ENCODE peak calls at places on chromosome 1, in eight cellular contexts. F, N, X, H, V, I, G and C are unnamed samples.

GRCh38 chr1:9753121-9753531 is 70.6 kb downstream of the CLSTN1 start:
- DNase-seq in F (peak; percentile 87), N (no peak), X (peak; percentile 81), H (no peak), V (no peak), I (no peak), G (peak; percentile 87), C (peak; percentile 52)

GRCh38 chr1:87278791-87279190 is 49.9 kb upstream of the LMO4 start:
- DNase-seq in F (peak; percentile 46), N (no peak), X (no peak), H (no peak), V (no peak), I (no peak), G (no peak), C (peak; percentile 5)

GRCh38 chr1:224359207-224359606 is 2.5 kb downstream of the CNIH4 start:
- DNase-seq in F (no peak), N (no peak), X (no peak), H (no peak), V (no peak), I (no peak), G (no peak), C (no peak)

GRCh38 chr1:111517464-111518225 is 14.2 kb upstream of the ADORA3 start:
- DNase-seq in F (no peak), N (no peak), X (no peak), H (no peak), V (no peak), I (no peak), G (no peak), C (no peak)

GRCh38 chr1:19074361-19074901 is 118.0 kb upstream of the IFFO2 start:
- DNase-seq in F (no peak), N (no peak), X (no peak), H (no peak), V (peak; percentile 69), I (no peak), G (peak; percentile 73), C (no peak)

GRCh38 chr1:11571906-11572616 is 82.2 kb downstream of the FBXO2 start:
- DNase-seq in F (no peak), N (no peak), X (no peak), H (peak; percentile 23), V (no peak), I (peak; percentile 8), G (peak; percentile 52), C (no peak)

GRCh38 chr1:226064816-226065248 is 2.3 kb downstream of the H3-3A start:
- DNase-seq in F (peak; percentile 80), N (no peak), X (peak; percentile 68), H (peak; percentile 41), V (peak; percentile 27), I (no peak), G (peak; percentile 77), C (peak; percentile 71)

GRCh38 chr1:217605390-217605789 is 25.5 kb downstream of the GPATCH2 start:
- DNase-seq in F (peak; percentile 22), N (no peak), X (no peak), H (no peak), V (no peak), I (no peak), G (no peak), C (no peak)

GRCh38 chr1:111448482-111448917 is 556 bp downstream of the WDR77 start:
- DNase-seq in F (no peak), N (peak; percentile 29), X (no peak), H (peak; percentile 19), V (no peak), I (no peak), G (peak; percentile 51), C (no peak)

GRCh38 chr1:225694151-225694603 is 41.3 kb upstream of the ENAH start:
- DNase-seq in F (peak; percentile 94), N (peak; percentile 31), X (peak; percentile 41), H (peak; percentile 26), V (no peak), I (no peak), G (no peak), C (peak; percentile 97)

GRCh38 chr1:164932580-164932979 is 373.6 kb downstream of the PBX1 start:
- DNase-seq in F (no peak), N (no peak), X (no peak), H (no peak), V (no peak), I (no peak), G (no peak), C (no peak)

DNA sequence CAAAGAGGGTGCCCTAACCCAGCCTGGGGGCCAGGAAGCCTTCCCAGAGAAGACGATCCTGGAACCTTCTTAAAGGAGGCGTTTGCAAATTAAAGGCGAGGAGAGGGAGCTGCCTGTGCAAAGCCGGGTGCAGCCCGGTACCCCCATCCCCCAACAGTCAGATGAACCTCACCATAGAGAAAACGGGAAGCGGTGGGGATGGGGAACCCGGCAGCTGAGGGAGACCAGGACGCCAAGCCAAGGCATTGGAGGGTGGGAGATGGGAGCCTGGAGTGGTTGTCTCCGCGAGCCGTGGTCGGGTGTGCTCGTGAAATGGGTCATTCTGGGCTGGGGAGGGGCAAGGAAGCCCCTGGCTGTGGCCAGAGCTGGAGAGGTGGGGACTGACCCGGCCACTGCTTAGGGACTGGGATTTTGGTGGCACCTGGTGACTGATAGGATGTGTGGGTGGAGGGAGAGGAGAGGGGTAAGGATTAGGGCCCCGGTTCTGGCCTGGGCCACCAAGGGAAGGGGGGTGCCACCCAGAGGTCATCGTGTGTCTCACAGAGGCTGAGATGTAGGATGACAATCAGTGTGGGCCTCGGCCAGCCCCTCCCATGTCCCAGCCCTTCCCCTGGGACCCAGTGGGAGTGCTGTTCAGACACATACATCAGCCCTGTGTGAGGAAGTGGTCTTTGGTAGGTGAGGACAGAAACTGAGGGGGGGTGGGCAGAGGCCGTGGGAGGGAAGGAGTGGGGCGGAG is 662 bp upstream of the PADI2 start:
- DNase-seq in F (no peak), N (no peak), X (no peak), H (no peak), V (no peak), I (no peak), G (no peak), C (no peak)
- H3K4me3 ChIP-seq in F (peak overlapping the region; percentile 10), N (no peak overlapping the region), X (peak overlapping the region; percentile 35), H (peak overlapping the region; percentile 52), V (no peak overlapping the region), I (no peak overlapping the region), G (no peak overlapping the region), C (no peak overlapping the region)

GRCh38 chr1:154934358-154934948 is 2.1 kb downstream of the PMVK start:
- DNase-seq in F (no peak), N (no peak), X (no peak), H (no peak), V (no peak), I (no peak), G (no peak), C (no peak)

GRCh38 chr1:154935749-154936415 is 637 bp downstream of the PMVK start:
- DNase-seq in F (no peak), N (no peak), X (no peak), H (no peak), V (no peak), I (no peak), G (no peak), C (no peak)

GRCh38 chr1:154937051-154937987 is 800 bp upstream of the PMVK start:
- DNase-seq in F (peak; percentile 98), N (peak; percentile 89), X (peak; percentile 97), H (peak; percentile 94), V (peak; percentile 90), I (peak; percentile 93), G (peak; percentile 96), C (peak; percentile 99)

GRCh38 chr1:154936416-154937050 is at the start of gene PMVK:
- DNase-seq in F (peak; percentile 97), N (peak; percentile 96), X (peak; percentile 98), H (peak; percentile 97), V (peak; percentile 92), I (peak; percentile 96), G (peak; percentile 98), C (peak; percentile 98)

GRCh38 chr1:154931940-154932487 is 4.5 kb downstream of the PMVK start:
- DNase-seq in F (no peak), N (peak; percentile 76), X (no peak), H (peak; percentile 55), V (no peak), I (peak; percentile 72), G (peak; percentile 80), C (no peak)
- TF ChIP-seq CTCF in F (no peak), N (no peak), X (no peak), H (no peak), V (no peak), I (no peak), G (no peak), C (no peak)

GRCh38 chr1:156123356-156124196 is 9.1 kb downstream of the LMNA start:
- DNase-seq in F (peak; percentile 98), N (peak; percentile 96), X (peak; percentile 99), H (no peak), V (peak; percentile 71), I (peak; percentile 91), G (peak; percentile 99), C (peak; percentile 98)
- H3K4me3 ChIP-seq in F (peak overlapping the region; percentile 41), N (no peak overlapping the region), X (peak overlapping the region; percentile 21), H (peak overlapping the region; percentile 28), V (no peak overlapping the region), I (peak overlapping the region; percentile 52), G (peak overlapping the region; percentile 48), C (peak overlapping the region; percentile 44)

GRCh38 chr1:109075531-109076490 is at the start of gene TAF13:
- DNase-seq in F (peak; percentile 97), N (peak; percentile 95), X (peak; percentile 97), H (peak; percentile 80), V (peak; percentile 83), I (peak; percentile 88), G (peak; percentile 96), C (peak; percentile 98)
- TF ChIP-seq CTCF in F (no peak), N (no peak), X (peak; percentile 24), H (no peak), V (no peak), I (no peak), G (peak; percentile 31), C (peak; percentile 42)